ENCODE peak calls at places on chromosomes 11 and 22, in eight cellular contexts. Z, G, B, I, A, P, O and D are unnamed samples.

GRCh38 chr22:20573176-20573829 is 65.9 kb downstream of the MED15 start:
- DNase-seq in O (no peak), Z (no peak), B (no peak), G (no peak), A (no peak), I (no peak), P (no peak), D (no peak)

GRCh38 chr11:34356918-34357645 is 728 bp downstream of the ABTB2 start:
- DNase-seq in B (peak), A (peak), O (peak), P (no peak), Z (peak), G (peak), I (peak), D (peak)

GRCh38 chr11:65987336-65987735 is 14.6 kb downstream of the EIF1AD start:
- DNase-seq in G (no peak), A (no peak), P (no peak), B (no peak), O (no peak), I (no peak), Z (no peak), D (no peak)

GRCh38 chr11:65410936-65411680 is 11.5 kb upstream of the NEAT1 start:
- DNase-seq in Z (no peak), G (no peak), P (no peak), O (no peak), B (no peak), A (no peak), I (no peak), D (no peak)

GRCh38 chr11:43508511-43508918 is 149.8 kb downstream of the TTC17 start:
- DNase-seq in O (no peak), G (peak), A (no peak), B (no peak), P (no peak), I (no peak), Z (no peak), D (peak)

GRCh38 chr11:76808158-76808557 is 25.0 kb downstream of the TSKU start:
- DNase-seq in A (no peak), G (no peak), P (no peak), O (no peak), Z (no peak), B (no peak), I (peak), D (no peak)

GRCh38 chr11:65810046-65810868 is 23.4 kb downstream of the OVOL1 start:
- DNase-seq in P (no peak), A (no peak), B (no peak), O (no peak), G (no peak), Z (no peak), I (no peak), D (no peak)

GRCh38 chr11:8250981-8251620 is 12.6 kb downstream of the LMO1 start:
- DNase-seq in Z (no peak), G (no peak), O (no peak), B (no peak), P (no peak), I (no peak), A (no peak), D (no peak)

GRCh38 chr11:10304495-10305261 is at the start of gene ADM:
- DNase-seq in P (peak), I (peak), G (peak), Z (peak), A (peak), B (peak), O (no peak), D (peak)

GRCh38 chr22:26615149-26615548 is 2.7 kb downstream of the CRYBB1 start:
- DNase-seq in B (no peak), O (no peak), G (no peak), A (no peak), Z (no peak), I (no peak), P (no peak), D (peak)

GRCh38 chr11:79488286-79488685 is 47.5 kb upstream of the TENM4 start:
- DNase-seq in B (no peak), I (no peak), P (no peak), G (peak), A (no peak), Z (no peak), O (no peak), D (no peak)

GRCh38 chr11:80898910-80899309 is 1458.1 kb upstream of the TENM4 start:
- DNase-seq in A (no peak), P (no peak), Z (no peak), B (no peak), I (no peak), O (no peak), G (no peak), D (no peak)

GRCh38 chr22:49589811-49590210 is 237.9 kb downstream of the BRD1 start:
- DNase-seq in Z (no peak), I (no peak), G (no peak), A (no peak), B (no peak), O (no peak), P (no peak), D (no peak)

GRCh38 chr11:133982901-133983300 is 26.1 kb upstream of the IGSF9B start:
- DNase-seq in I (no peak), G (no peak), A (no peak), P (no peak), B (no peak), O (no peak), Z (no peak), D (no peak)

GRCh38 chr11:8199676-8200075 is 30.9 kb upstream of the RIC3 start:
- DNase-seq in G (no peak), O (no peak), I (no peak), B (no peak), P (no peak), A (no peak), Z (no peak), D (no peak)